ENCODE peak calls at places on chromosomes 6 and 20, in six cellular contexts. H is CD8-positive, alpha-beta T cell; U is CD4-positive, CD25-positive, alpha-beta regulatory T cell; N is A549; S is aorta; O is thyroid gland. G is an unnamed sample.

GRCh38 chr20:62321521-62321948 is 18.7 kb downstream of the ADRM1 start:
- DNase-seq in O (no peak), H (no peak), N (peak; percentile 62), S (no peak), U (no peak), G (no peak)

GRCh38 chr20:63751471-63752271 is 12.1 kb downstream of the SLC2A4RG start:
- DNase-seq in N (no peak), S (peak; percentile 76), U (no peak), H (no peak), O (peak; percentile 72), G (peak; percentile 48)

GRCh38 chr20:63163596-63164560 is 52.1 kb downstream of the YTHDF1 start:
- DNase-seq in U (no peak), N (no peak), S (peak; percentile 62), H (no peak), O (no peak), G (no peak)

GRCh38 chr6:89087881-89088280 is 7.3 kb downstream of the PNRC1 start:
- DNase-seq in H (no peak), O (no peak), U (no peak), S (no peak), N (no peak), G (no peak)

GRCh38 chr20:45128066-45128465 is 3.8 kb upstream of the WFDC12 start:
- DNase-seq in H (no peak), U (no peak), O (no peak), S (no peak), N (no peak), G (no peak)

GRCh38 chr20:53883098-53883762 is 187.2 kb downstream of the BCAS1 start:
- DNase-seq in S (no peak), U (no peak), O (no peak), N (no peak), H (no peak), G (no peak)

GRCh38 chr20:7654231-7654630 is 286.0 kb downstream of the HAO1 start:
- DNase-seq in H (no peak), O (no peak), N (no peak), S (no peak), U (no peak), G (no peak)

GRCh38 chr20:21571841-21572690 is 58.2 kb upstream of the NKX2-2 start:
- DNase-seq in H (no peak), O (no peak), N (no peak), S (no peak), U (no peak), G (no peak)

GRCh38 chr6:17267586-17267985 is 13.6 kb upstream of the RBM24 start:
- DNase-seq in H (no peak), O (no peak), S (no peak), U (no peak), N (no peak), G (no peak)

GRCh38 chr6:148177589-148178233 is 164.9 kb upstream of the SASH1 start:
- DNase-seq in O (peak; percentile 81), H (no peak), N (peak; percentile 7), S (peak; percentile 91), U (no peak), G (peak; percentile 63)

GRCh38 chr6:120083186-120083585 is 733.6 kb upstream of the MAN1A1 start:
- DNase-seq in H (no peak), N (no peak), S (no peak), U (no peak), O (no peak), G (no peak)

GRCh38 chr20:43003318-43003928 is 186.3 kb downstream of the PTPRT start:
- DNase-seq in O (no peak), N (no peak), S (no peak), H (no peak), U (no peak), G (no peak)

GRCh38 chr20:50467618-50468373 is 42.4 kb upstream of the PTPN1 start:
- DNase-seq in O (peak; percentile 23), H (no peak), S (no peak), N (peak; percentile 49), U (no peak), G (peak; percentile 52)

GRCh38 chr6:128513878-128514277 is 6.5 kb downstream of the PTPRK start:
- DNase-seq in S (no peak), O (no peak), N (no peak), H (no peak), U (no peak), G (no peak)

GRCh38 chr20:53993310-53993709 is 77.1 kb downstream of the BCAS1 start:
- DNase-seq in N (no peak), O (no peak), H (no peak), U (no peak), S (no peak), G (no peak)

GRCh38 chr20:53994088-53994487 is 76.3 kb downstream of the BCAS1 start:
- DNase-seq in U (no peak), S (no peak), O (no peak), H (no peak), N (no peak), G (no peak)

GRCh38 chr6:134721095-134721400 is 228.9 kb downstream of the ALDH8A1 start:
- DNase-seq in U (no peak), H (no peak), O (no peak), N (no peak), S (no peak), G (no peak)

GRCh38 chr6:33073431-33073871 is at the start of gene HLA-DPA1:
- DNase-seq in H (peak; percentile 39), U (peak; percentile 51), S (no peak), N (peak; percentile 8), O (peak; percentile 23), G (peak; percentile 59)

GRCh38 chr20:1507276-1507675 is 16.1 kb upstream of the SIRPB2 start:
- DNase-seq in O (no peak), U (no peak), H (no peak), S (no peak), N (no peak), G (no peak)

GRCh38 chr6:72382602-72383529 is 239.0 kb upstream of the KCNQ5 start:
- DNase-seq in S (no peak), U (no peak), O (no peak), H (no peak), N (no peak), G (no peak)

GRCh38 chr6:63353282-63353630 is 33.5 kb upstream of the LGSN start:
- DNase-seq in U (no peak), N (no peak), S (no peak), O (no peak), H (no peak), G (no peak)

GRCh38 chr6:56685994-56686393 is 43.3 kb upstream of the DST start:
- DNase-seq in H (no peak), U (no peak), N (no peak), O (no peak), S (no peak), G (no peak)
- H3K4me3 ChIP-seq in H (no peak overlapping the region), U (no peak overlapping the region), N (no peak overlapping the region), O (no peak overlapping the region), S (no peak overlapping the region), G (no peak overlapping the region)

DNA sequence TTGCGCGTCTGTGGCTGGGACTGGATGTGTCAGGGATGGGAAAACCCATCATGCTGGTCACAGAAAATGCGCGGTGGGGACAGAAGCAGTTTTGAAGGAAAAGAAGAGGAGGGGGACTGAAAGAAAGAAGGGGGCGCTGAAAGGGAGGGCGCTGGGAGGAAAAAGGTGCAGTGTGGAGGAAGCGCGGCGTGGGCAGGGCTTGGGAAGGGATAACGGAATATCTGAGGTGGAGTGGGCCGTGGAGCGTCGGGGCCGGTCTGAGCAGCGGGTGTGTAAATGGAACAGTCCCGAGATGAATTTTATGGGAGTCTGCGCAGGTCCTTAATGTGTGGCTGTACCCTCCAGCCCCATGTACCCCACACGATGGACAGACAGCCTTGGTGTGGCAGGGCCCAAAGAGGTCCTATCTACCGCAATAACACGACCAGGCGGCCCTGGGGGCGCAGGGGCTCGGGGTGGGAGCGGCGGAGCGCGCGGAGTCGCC is 366 bp upstream of the SLC29A1 start:
- DNase-seq in U (no peak), S (peak; percentile 83), H (no peak), N (peak; percentile 62), O (peak; percentile 20), G (no peak)
- H3K4me1 ChIP-seq in U (peaks cover 32% of the 10 kb centered on the region), S (no peaks in the 10 kb centered on the region), H (peaks cover 28% of the 10 kb centered on the region), N (peaks cover 67% of the 10 kb centered on the region), O (peaks cover 45% of the 10 kb centered on the region), G (peaks cover 38% of the 10 kb centered on the region)

GRCh38 chr6:41262401-41262800 is 24.1 kb downstream of the TREM1 start:
- DNase-seq in O (no peak), U (no peak), S (no peak), N (no peak), H (no peak), G (no peak)

GRCh38 chr6:41268478-41268877 is 18.0 kb downstream of the TREM1 start:
- DNase-seq in U (no peak), H (no peak), N (no peak), O (no peak), S (no peak), G (no peak)

GRCh38 chr6:41266555-41266954 is 19.9 kb downstream of the TREM1 start:
- DNase-seq in O (no peak), S (no peak), N (no peak), H (no peak), U (no peak), G (no peak)

GRCh38 chr6:41258196-41258493 is 28.3 kb downstream of the TREM1 start:
- DNase-seq in N (no peak), U (no peak), S (no peak), H (no peak), O (no peak), G (no peak)

DNA sequence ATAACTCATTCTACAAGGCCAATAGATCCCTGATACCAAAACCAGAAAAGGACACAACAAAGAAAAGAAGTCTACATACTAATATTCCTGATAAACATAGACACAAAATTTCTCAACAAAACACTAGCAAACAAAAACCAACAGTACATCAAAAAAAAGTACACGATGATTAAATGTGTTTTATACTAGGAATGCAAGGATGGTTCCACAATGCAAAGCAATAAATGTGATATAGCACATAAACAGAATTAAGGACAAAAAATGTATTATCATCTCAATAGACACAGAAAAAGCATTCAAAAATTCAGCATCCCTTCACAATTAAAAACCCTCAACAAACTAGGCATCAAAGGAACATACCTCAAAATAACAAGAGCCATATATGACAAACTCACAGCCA is 23.2 kb downstream of the TREM1 start:
- DNase-seq in N (no peak), O (no peak), U (no peak), S (no peak), H (no peak), G (no peak)
- H3K9me3 ChIP-seq in N (peaks cover 3% of the 10 kb centered on the region), O (no peaks in the 10 kb centered on the region), U (peaks cover 28% of the 10 kb centered on the region), S (peaks cover 1% of the 10 kb centered on the region), H (peaks cover 7% of the 10 kb centered on the region), G (peaks cover 28% of the 10 kb centered on the region)

DNA sequence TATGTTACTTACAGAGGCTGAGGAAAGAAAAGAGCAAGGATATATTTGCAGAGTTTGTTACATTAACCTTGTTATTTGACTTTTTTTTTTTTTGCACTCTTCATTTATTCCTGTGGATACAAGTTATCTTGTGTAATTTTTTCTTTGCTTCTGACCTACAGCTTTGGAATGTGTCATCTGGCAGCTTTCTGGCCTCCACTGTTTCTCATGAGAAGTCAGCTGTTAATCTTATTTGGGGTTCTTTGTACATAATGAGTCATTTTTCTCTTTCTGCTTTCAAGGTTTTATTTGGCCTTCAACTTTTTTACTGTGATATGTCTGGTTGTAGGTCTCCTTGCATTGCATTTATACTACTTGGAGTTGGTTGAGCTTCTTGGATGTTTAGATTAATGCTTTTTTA is 333.4 kb downstream of the SMOC2 start:
- DNase-seq in H (no peak), U (no peak), S (no peak), O (no peak), N (no peak), G (no peak)
- H3K4me3 ChIP-seq in H (no peak overlapping the region), U (no peak overlapping the region), S (no peak overlapping the region), O (no peak overlapping the region), N (no peak overlapping the region), G (no peak overlapping the region)

GRCh38 chr6:158912591-158912990 is 87.4 kb downstream of the RSPH3 start:
- DNase-seq in U (no peak), N (no peak), S (no peak), O (no peak), H (no peak), G (no peak)
- H3K4me1 ChIP-seq in U (peaks cover 25% of the 10 kb centered on the region), N (peaks cover 5% of the 10 kb centered on the region), S (no peaks in the 10 kb centered on the region), O (peaks cover 17% of the 10 kb centered on the region), H (peaks cover 37% of the 10 kb centered on the region), G (peaks cover 2% of the 10 kb centered on the region)

G was measured in mucosa of descending colon.